ENCODE peak calls at places on chromosomes 4 and X, in five cellular contexts. T is colonic mucosa; H is SHP77 treated with DMSO at 0.1 percent for 48 hours; U is activated CD4-positive, CD25-positive, alpha-beta regulatory T cell treated with anti-CD3 and anti-CD28 coated beads, Interleukin-2, amount 50 U/mL, for 72 hours; Y is astrocyte of the spinal cord. Q is an unnamed sample.

GRCh38 chrX:1720826-1721225 is 106.0 kb downstream of the ASMT start:
- DNase-seq in U (no peak), H (no peak), T (no peak), Y (no peak), Q (no peak)

GRCh38 chrX:80282535-80282934 is 137.7 kb upstream of the TENT5D start:
- DNase-seq in H (no peak), Y (peak; percentile 0), T (no peak), U (no peak), Q (no peak)

GRCh38 chr4:8383016-8383415 is 57.5 kb downstream of the ACOX3 start:
- DNase-seq in Y (no peak), T (no peak), H (no peak), U (no peak), Q (no peak)

GRCh38 chrX:110509778-110510510 is 151.3 kb downstream of the RTL9 start:
- DNase-seq in T (no peak), U (no peak), H (no peak), Y (no peak), Q (no peak)

GRCh38 chr4:6641164-6641970 is 882 bp downstream of the MRFAP1 start:
- DNase-seq in H (no peak), Y (peak; percentile 37), U (peak; percentile 64), T (peak; percentile 61), Q (peak; percentile 42)

GRCh38 chr4:163161536-163162205 is 5.0 kb downstream of the NAF1 start:
- DNase-seq in H (no peak), T (no peak), U (no peak), Y (peak; percentile 82), Q (peak; percentile 95)

GRCh38 chr4:172153694-172154093 is 340.5 kb downstream of the GALNTL6 start:
- DNase-seq in H (no peak), Y (no peak), T (no peak), U (no peak), Q (no peak)

GRCh38 chr4:22514431-22514830 is 1.4 kb downstream of the ADGRA3 start:
- DNase-seq in Y (peak; percentile 64), T (no peak), U (no peak), H (no peak), Q (peak; percentile 43)

GRCh38 chrX:106415276-106415895 is 196.4 kb upstream of the RADX start:
- DNase-seq in H (peak; percentile 0), T (peak; percentile 23), U (no peak), Y (peak; percentile 26), Q (peak; percentile 13)

GRCh38 chrX:123088331-123088730 is 95.7 kb upstream of the GRIA3 start:
- DNase-seq in H (no peak), U (no peak), T (no peak), Y (no peak), Q (no peak)

GRCh38 chrX:54495814-54496516 is at the start of gene FGD1:
- DNase-seq in U (peak; percentile 38), T (peak; percentile 75), H (peak; percentile 77), Y (peak; percentile 62), Q (peak; percentile 41)

GRCh38 chr4:149638073-149638472 is 177.6 kb downstream of the IQCM start:
- DNase-seq in Y (peak; percentile 29), U (no peak), H (no peak), T (no peak), Q (peak; percentile 25)

GRCh38 chr4:71855944-71856343 is 72.1 kb upstream of the GC start:
- DNase-seq in H (no peak), U (no peak), Y (no peak), T (no peak), Q (no peak)

GRCh38 chr4:80710748-80711451 is 319.6 kb upstream of the BMP3 start:
- DNase-seq in H (no peak), Y (no peak), U (no peak), T (no peak), Q (no peak)

GRCh38 chrX:140524556-140524955 is 19.7 kb upstream of the SOX3 start:
- DNase-seq in H (no peak), U (no peak), Y (peak; percentile 19), T (no peak), Q (peak; percentile 55)

Q was measured in IMR-90.